ENCODE peak calls at places on chromosomes 11 and 22, in four cellular contexts. D, E, G and S are unnamed samples.

GRCh38 chr11:1862588-1863351 is 9.9 kb downstream of the LSP1 start:
- DNase-seq in D (peak; percentile 32), E (no peak), G (no peak), S (no peak)

GRCh38 chr11:134560566-134561347 is 148.7 kb upstream of the B3GAT1 start:
- DNase-seq in D (no peak), E (no peak), G (peak; percentile 63), S (no peak)

GRCh38 chr11:71325418-71326327 is 73.3 kb upstream of the SHANK2 start:
- DNase-seq in D (no peak), E (no peak), G (no peak), S (no peak)

GRCh38 chr11:87212891-87213290 is 175.2 kb downstream of the TMEM135 start:
- DNase-seq in D (no peak), E (peak; percentile 43), G (no peak), S (no peak)

GRCh38 chr11:72813740-72814138 is 472 bp upstream of the ATG16L2 start:
- DNase-seq in D (peak; percentile 86), E (peak; percentile 66), G (no peak), S (peak; percentile 91)

GRCh38 chr22:36021649-36022048 is 7.0 kb downstream of the RBFOX2 start:
- DNase-seq in D (no peak), E (no peak), G (no peak), S (no peak)

GRCh38 chr11:111871693-111872161 is 346 bp upstream of the ALG9 start:
- DNase-seq in D (no peak), E (no peak), G (no peak), S (no peak)

GRCh38 chr11:19715373-19715772 is 2.7 kb downstream of the NAV2 start:
- DNase-seq in D (peak; percentile 36), E (peak; percentile 98), G (no peak), S (no peak)

GRCh38 chr22:46234851-46235437 is 15.1 kb downstream of the CDPF1 start:
- DNase-seq in D (no peak), E (no peak), G (no peak), S (no peak)

GRCh38 chr11:65366340-65366773 is 11.8 kb downstream of the TIGD3 start:
- DNase-seq in D (peak; percentile 49), E (peak; percentile 86), G (no peak), S (no peak)

GRCh38 chr22:40039482-40039881 is 44.7 kb downstream of the FAM83F start:
- DNase-seq in D (no peak), E (no peak), G (no peak), S (no peak)

GRCh38 chr11:45662096-45662664 is 3.2 kb downstream of the CHST1 start:
- DNase-seq in D (no peak), E (no peak), G (no peak), S (no peak)

GRCh38 chr22:46792061-46792796 is 29.8 kb downstream of the TBC1D22A start:
- DNase-seq in D (no peak), E (no peak), G (no peak), S (no peak)

GRCh38 chr11:96426356-96427103 is 36.7 kb downstream of the JRKL start:
- DNase-seq in D (no peak), E (peak; percentile 61), G (no peak), S (no peak)

GRCh38 chr22:22463855-22464540 is 44.5 kb downstream of the ZNF280B start:
- DNase-seq in D (peak; percentile 59), E (peak; percentile 57), G (no peak), S (peak; percentile 82)

GRCh38 chr11:60128376-60128775 is 39.9 kb downstream of the MS4A2 start:
- DNase-seq in D (no peak), E (no peak), G (no peak), S (no peak)

GRCh38 chr22:37749831-37750595 is 53.2 kb downstream of the TRIOBP start:
- DNase-seq in D (no peak), E (peak; percentile 78), G (no peak), S (no peak)

GRCh38 chr22:37753746-37754145 is 54.0 kb upstream of the GCAT start:
- DNase-seq in D (peak; percentile 53), E (peak; percentile 33), G (no peak), S (no peak)

GRCh38 chr22:37750596-37751162 is 53.8 kb downstream of the TRIOBP start:
- DNase-seq in D (no peak), E (no peak), G (no peak), S (no peak)

GRCh38 chr22:37751449-37752188 is 54.8 kb downstream of the TRIOBP start:
- DNase-seq in D (no peak), E (no peak), G (no peak), S (no peak)

GRCh38 chr22:37752189-37753061 is 55.3 kb upstream of the GCAT start:
- DNase-seq in D (peak; percentile 94), E (peak; percentile 85), G (no peak), S (peak; percentile 90)
- TF ChIP-seq CTCF in D (no peak), E (peak; percentile 15), G (peak; percentile 24), S (no peak)

DNA sequence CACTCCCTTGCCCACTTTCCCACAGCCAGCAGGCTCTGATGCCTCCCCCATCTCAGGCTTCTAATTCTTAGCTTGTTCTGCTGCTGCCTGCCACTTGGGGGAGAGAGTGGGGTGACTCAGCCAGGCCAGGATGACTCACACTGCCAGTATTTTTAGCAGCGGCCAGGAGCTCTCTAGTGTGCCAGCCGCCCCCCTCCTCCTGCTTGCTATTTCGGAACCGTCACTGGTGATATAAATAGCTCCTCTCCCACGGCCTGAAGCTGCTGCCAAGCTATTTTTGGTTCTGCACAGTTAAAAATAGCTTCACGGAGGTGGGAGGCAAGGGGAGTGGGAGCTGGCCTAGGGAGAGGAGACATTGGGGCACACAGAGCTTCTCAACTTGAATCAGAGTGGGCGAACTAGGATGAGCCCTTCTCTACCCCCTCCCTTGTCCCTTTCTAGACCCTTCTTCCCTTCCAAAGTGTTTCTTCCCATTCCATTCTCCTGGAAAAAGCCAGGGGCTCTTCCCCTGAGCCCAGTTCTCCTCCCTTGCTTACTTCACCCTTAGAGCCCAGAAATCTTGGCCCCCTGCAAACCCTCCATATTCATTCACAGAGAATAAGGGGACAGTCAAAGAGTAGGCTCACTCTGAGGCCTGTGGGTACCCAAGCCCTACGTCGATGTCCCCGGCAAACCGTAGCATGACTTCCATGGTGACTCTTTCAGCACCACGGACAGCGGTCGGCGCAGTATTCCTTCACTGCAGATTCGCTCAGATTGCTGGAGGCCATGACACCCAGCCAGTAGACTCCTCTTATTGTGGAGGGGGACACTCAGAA is 2.5 kb upstream of the NPAS4 start:
- DNase-seq in D (peak; percentile 77), E (peak; percentile 97), G (peak; percentile 80), S (no peak)
- TF ChIP-seq CTCF in D (peak; percentile 66), E (peak; percentile 72), G (no peak), S (no peak)

DNA sequence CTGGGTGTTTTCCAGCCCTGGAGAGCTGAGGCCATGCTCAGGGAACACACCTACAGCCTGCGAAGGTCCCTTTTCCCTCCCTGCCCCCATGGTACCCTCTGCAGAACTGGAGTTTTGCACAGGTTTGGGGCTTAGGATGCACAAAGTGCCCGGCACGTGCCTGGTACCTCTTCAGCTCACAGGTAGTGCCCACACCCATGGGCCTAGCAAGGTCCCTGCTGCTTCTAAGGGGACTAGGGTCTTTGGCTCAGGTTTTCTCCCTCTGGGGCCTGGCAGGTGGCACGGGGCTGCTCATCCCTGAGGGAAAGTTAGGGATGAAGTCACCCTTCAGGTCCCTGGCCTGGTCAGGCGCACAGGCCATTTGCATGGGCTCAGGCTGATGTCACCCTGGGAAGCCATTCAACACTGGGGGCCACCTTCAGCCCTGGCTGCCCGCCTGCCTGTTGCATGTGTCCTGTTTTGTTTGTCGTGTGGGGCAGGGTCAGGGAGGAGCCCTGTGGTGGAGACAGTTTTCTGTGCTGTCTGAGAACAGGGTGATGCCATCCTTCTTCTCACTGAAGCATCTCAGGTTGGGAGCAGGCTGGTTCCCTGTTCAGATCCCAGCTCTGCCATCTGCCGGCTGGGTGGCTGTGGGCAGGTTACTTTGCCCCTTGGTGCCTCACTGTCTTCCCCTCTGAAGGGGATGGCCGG is 68.3 kb upstream of the CRYBB3 start:
- DNase-seq in D (peak; percentile 47), E (no peak), G (no peak), S (peak; percentile 46)
- TF ChIP-seq CTCF in D (no peak), E (no peak), G (no peak), S (no peak)

DNA sequence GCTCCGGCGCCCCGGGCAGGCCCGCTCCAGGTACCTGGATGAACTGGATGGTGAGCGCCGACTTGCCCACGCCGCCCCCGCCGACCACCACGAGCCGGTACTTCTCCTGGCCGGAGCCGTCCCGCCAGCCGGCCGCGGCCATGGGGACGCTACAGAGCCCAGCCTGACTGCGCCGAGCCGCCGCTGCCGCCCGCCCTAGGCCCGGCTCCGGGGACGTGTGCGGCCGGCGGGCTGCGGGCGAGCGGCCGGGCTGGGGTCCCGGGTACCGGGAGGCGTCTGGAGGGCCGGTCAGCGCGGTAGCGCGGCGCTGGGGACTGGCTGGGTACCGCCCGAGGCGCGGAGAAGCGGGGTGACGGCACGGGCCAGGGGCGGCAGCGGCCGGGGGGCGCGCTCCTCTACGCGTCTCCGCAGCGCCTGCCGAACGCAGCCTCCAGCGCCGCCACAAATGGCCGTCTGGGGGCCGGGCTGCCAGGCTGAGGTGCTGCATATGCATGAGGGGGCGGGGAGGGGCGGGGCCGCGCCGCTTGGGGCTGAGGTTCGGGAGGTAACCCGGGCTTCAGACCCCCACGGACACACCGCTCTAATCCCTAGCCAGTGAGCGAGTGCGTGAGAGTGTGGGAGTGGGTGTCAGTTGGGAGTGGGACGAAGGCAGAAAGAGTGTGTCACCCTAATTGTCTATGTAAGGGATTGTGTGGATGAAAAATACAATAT is at the start of gene RRAS2:
- DNase-seq in D (peak; percentile 81), E (peak; percentile 65), G (peak; percentile 85), S (peak; percentile 84)
- TF ChIP-seq CTCF in D (no peak), E (peak; percentile 11), G (no peak), S (no peak)

GRCh38 chr11:35262735-35263134 is 123.8 kb downstream of the CD44 start:
- DNase-seq in D (no peak), E (no peak), G (no peak), S (no peak)

GRCh38 chr11:35261197-35261596 is 122.2 kb downstream of the CD44 start:
- DNase-seq in D (no peak), E (no peak), G (no peak), S (no peak)

GRCh38 chr11:35267504-35267903 is 128.5 kb downstream of the CD44 start:
- DNase-seq in D (no peak), E (peak; percentile 91), G (no peak), S (no peak)

GRCh38 chr11:35270342-35270741 is 131.4 kb downstream of the CD44 start:
- DNase-seq in D (no peak), E (peak; percentile 26), G (no peak), S (no peak)

DNA sequence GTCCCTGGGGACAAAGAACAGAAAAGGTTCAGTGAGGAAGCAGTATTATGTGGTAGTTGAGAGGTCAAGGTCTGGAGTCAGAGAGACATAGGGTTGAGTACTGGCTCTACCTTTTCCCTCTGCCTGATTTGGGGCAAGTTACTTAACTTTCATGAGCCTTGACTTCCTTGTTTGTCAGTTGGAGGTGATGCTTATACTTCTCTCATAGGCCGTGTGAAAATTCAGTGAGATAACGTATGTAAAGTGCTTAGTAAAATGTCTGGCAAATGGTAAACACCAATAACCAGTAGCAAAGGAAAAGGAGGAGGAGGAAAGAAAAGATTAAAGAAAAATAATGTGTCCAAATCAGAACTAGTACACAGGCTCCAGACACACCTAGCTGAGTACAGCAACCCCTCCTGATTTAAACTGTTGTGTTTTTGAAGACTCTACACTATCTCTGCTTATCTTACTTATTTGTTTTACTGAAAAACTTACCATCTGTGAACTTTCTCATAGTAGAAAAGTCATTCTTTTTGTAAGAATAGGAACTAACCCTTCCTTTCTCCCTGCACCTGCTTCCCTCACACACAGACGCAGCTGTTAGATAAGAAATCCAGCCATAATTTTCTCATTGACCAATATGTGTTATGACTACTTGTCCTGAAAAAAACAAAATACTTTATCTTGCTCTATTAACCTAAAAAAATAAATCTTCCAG is 126.9 kb downstream of the CD44 start:
- DNase-seq in D (no peak), E (no peak), G (no peak), S (no peak)
- TF ChIP-seq CTCF in D (no peak), E (no peak), G (no peak), S (no peak)

GRCh38 chr22:30212363-30212995 is 34.1 kb downstream of the LIF start:
- DNase-seq in D (peak; percentile 93), E (peak; percentile 95), G (no peak), S (no peak)
- TF ChIP-seq CTCF in D (no peak), E (peak; percentile 32), G (no peak), S (no peak)